ENCODE peak calls at places on chromosomes 13 and 19, in nine cellular contexts. One of them, this sample, is unnamed.

GRCh38 chr13:24540236-24541126 is 27.9 kb upstream of the PARP4 start:
- DNase-seq in lower lobe of right lung: peak; percentile 51
- DNase-seq in left ventricle myocardium inferior: no peak
- DNase-seq in ovary: no peak
- DNase-seq in tibial nerve: no peak
- DNase-seq in testis: peak; percentile 79
- DNase-seq in OCI-LY7: no peak
- DNase-seq in tibial artery: no peak
- DNase-seq in colonic mucosa: peak; percentile 22
- DNase-seq in this sample: no peak

GRCh38 chr19:36837902-36838783 is at the start of gene ZNF790:
- DNase-seq in left ventricle myocardium inferior: peak; percentile 90
- DNase-seq in tibial nerve: peak; percentile 60
- DNase-seq in OCI-LY7: no peak
- DNase-seq in ovary: peak; percentile 84
- DNase-seq in colonic mucosa: peak; percentile 91
- DNase-seq in tibial artery: peak; percentile 89
- DNase-seq in lower lobe of right lung: peak; percentile 92
- DNase-seq in testis: peak; percentile 96
- DNase-seq in this sample: peak; percentile 91

GRCh38 chr13:30738526-30738925 is 3.2 kb downstream of the ALOX5AP start:
- DNase-seq in OCI-LY7: peak; percentile 40
- DNase-seq in lower lobe of right lung: no peak
- DNase-seq in tibial artery: no peak
- DNase-seq in colonic mucosa: no peak
- DNase-seq in testis: no peak
- DNase-seq in ovary: no peak
- DNase-seq in tibial nerve: no peak
- DNase-seq in left ventricle myocardium inferior: no peak
- DNase-seq in this sample: no peak

GRCh38 chr19:37594982-37595382 is 306 bp downstream of the ZNF540 start:
- DNase-seq in ovary: peak; percentile 76
- DNase-seq in OCI-LY7: no peak
- DNase-seq in testis: peak; percentile 74
- DNase-seq in lower lobe of right lung: peak; percentile 83
- DNase-seq in left ventricle myocardium inferior: peak; percentile 66
- DNase-seq in colonic mucosa: peak; percentile 68
- DNase-seq in tibial nerve: peak; percentile 47
- DNase-seq in tibial artery: peak; percentile 58
- DNase-seq in this sample: peak; percentile 78

GRCh38 chr13:95624020-95624419 is 20.5 kb downstream of the DZIP1 start:
- DNase-seq in testis: no peak
- DNase-seq in OCI-LY7: peak; percentile 38
- DNase-seq in lower lobe of right lung: no peak
- DNase-seq in left ventricle myocardium inferior: no peak
- DNase-seq in tibial nerve: no peak
- DNase-seq in ovary: peak; percentile 38
- DNase-seq in colonic mucosa: peak; percentile 29
- DNase-seq in tibial artery: no peak
- DNase-seq in this sample: peak; percentile 27

GRCh38 chr13:38008636-38009035 is 139.1 kb upstream of the TRPC4 start:
- DNase-seq in left ventricle myocardium inferior: no peak
- DNase-seq in lower lobe of right lung: no peak
- DNase-seq in OCI-LY7: no peak
- DNase-seq in testis: no peak
- DNase-seq in tibial artery: no peak
- DNase-seq in ovary: no peak
- DNase-seq in tibial nerve: no peak
- DNase-seq in colonic mucosa: peak; percentile 37
- DNase-seq in this sample: no peak

GRCh38 chr13:91946498-91947070 is 548.2 kb downstream of the GPC5 start:
- DNase-seq in colonic mucosa: no peak
- DNase-seq in tibial nerve: no peak
- DNase-seq in left ventricle myocardium inferior: no peak
- DNase-seq in OCI-LY7: peak; percentile 64
- DNase-seq in tibial artery: no peak
- DNase-seq in ovary: no peak
- DNase-seq in lower lobe of right lung: no peak
- DNase-seq in testis: peak; percentile 16
- DNase-seq in this sample: no peak

GRCh38 chr19:33388817-33389573 is 15.5 kb downstream of the CEBPG start:
- DNase-seq in tibial nerve: no peak
- DNase-seq in left ventricle myocardium inferior: peak; percentile 58
- DNase-seq in tibial artery: no peak
- DNase-seq in colonic mucosa: no peak
- DNase-seq in OCI-LY7: no peak
- DNase-seq in ovary: peak; percentile 22
- DNase-seq in testis: no peak
- DNase-seq in lower lobe of right lung: no peak
- DNase-seq in this sample: no peak

DNA sequence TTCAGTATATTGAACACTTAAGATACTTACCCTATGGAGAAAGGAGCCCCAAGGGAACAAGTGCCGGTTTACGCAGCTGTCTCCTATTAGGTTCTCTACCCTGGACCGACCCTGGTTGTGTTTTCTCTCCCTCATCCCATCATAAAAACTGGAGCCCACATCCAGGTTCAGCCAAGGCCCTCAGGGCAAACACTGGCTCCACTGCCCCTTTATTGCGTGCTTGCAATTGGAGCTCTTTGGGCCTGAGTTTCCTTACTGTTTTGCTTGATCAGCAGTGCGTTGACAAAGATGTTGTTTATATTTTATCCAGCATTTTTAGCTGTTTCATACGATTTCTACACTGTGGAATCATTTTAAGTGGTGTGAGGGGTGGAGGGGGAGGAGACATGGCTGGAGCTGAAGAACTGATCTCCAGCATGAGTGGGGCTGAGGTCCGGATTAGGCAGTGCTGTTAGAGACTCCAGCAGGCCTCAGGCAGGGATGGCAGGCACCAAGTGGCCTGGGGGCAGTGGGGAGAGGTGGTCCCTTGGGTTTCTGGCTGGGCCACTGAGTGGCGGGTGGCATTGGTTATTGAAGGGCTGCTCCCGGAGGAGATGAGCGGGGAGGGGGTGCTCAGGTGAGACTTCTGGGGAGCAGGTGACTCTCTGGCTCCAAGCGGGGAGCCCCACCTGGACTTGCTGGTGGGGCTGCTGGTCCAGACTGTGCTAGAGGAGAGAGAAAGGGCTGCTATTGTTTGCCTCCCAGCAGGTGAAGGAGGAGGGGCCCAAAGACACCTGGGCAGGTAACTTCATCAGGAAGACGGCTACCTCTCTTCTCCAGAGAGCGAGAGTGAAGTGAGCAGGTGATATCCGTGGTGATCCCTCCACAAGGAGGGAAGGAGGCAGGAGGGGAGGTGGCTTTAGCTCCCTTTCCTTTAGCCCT is 62.3 kb upstream of the RNF113B start:
- DNase-seq in testis: no peak
- DNase-seq in tibial artery: no peak
- DNase-seq in OCI-LY7: no peak
- DNase-seq in left ventricle myocardium inferior: no peak
- DNase-seq in colonic mucosa: no peak
- DNase-seq in tibial nerve: no peak
- DNase-seq in lower lobe of right lung: no peak
- DNase-seq in ovary: no peak
- DNase-seq in this sample: no peak
- H3K4me1 ChIP-seq in testis: no peaks in the 10 kb centered on the region
- H3K4me1 ChIP-seq in tibial artery: no peaks in the 10 kb centered on the region
- H3K4me1 ChIP-seq in OCI-LY7: no peaks in the 10 kb centered on the region
- H3K4me1 ChIP-seq in left ventricle myocardium inferior: no peaks in the 10 kb centered on the region
- H3K4me1 ChIP-seq in colonic mucosa: no peaks in the 10 kb centered on the region
- H3K4me1 ChIP-seq in tibial nerve: no peaks in the 10 kb centered on the region
- H3K4me1 ChIP-seq in lower lobe of right lung: no peaks in the 10 kb centered on the region
- H3K4me1 ChIP-seq in ovary: no peaks in the 10 kb centered on the region
- H3K4me1 ChIP-seq in this sample: no peaks in the 10 kb centered on the region

GRCh38 chr13:21850013-21851006 is 179.4 kb downstream of the FGF9 start:
- DNase-seq in lower lobe of right lung: no peak
- DNase-seq in colonic mucosa: no peak
- DNase-seq in OCI-LY7: no peak
- DNase-seq in tibial artery: no peak
- DNase-seq in testis: no peak
- DNase-seq in tibial nerve: no peak
- DNase-seq in ovary: no peak
- DNase-seq in left ventricle myocardium inferior: no peak
- DNase-seq in this sample: no peak

GRCh38 chr13:21852043-21852442 is 181.2 kb downstream of the FGF9 start:
- DNase-seq in lower lobe of right lung: no peak
- DNase-seq in colonic mucosa: no peak
- DNase-seq in tibial artery: no peak
- DNase-seq in left ventricle myocardium inferior: no peak
- DNase-seq in OCI-LY7: no peak
- DNase-seq in tibial nerve: no peak
- DNase-seq in testis: no peak
- DNase-seq in ovary: no peak
- DNase-seq in this sample: no peak

GRCh38 chr13:21846605-21847004 is 175.7 kb downstream of the FGF9 start:
- DNase-seq in colonic mucosa: no peak
- DNase-seq in tibial nerve: no peak
- DNase-seq in left ventricle myocardium inferior: no peak
- DNase-seq in lower lobe of right lung: no peak
- DNase-seq in ovary: no peak
- DNase-seq in tibial artery: no peak
- DNase-seq in OCI-LY7: no peak
- DNase-seq in testis: no peak
- DNase-seq in this sample: no peak

GRCh38 chr13:21853779-21854178 is 182.9 kb downstream of the FGF9 start:
- DNase-seq in tibial nerve: no peak
- DNase-seq in left ventricle myocardium inferior: no peak
- DNase-seq in testis: no peak
- DNase-seq in lower lobe of right lung: no peak
- DNase-seq in tibial artery: no peak
- DNase-seq in OCI-LY7: no peak
- DNase-seq in colonic mucosa: no peak
- DNase-seq in ovary: no peak
- DNase-seq in this sample: no peak

DNA sequence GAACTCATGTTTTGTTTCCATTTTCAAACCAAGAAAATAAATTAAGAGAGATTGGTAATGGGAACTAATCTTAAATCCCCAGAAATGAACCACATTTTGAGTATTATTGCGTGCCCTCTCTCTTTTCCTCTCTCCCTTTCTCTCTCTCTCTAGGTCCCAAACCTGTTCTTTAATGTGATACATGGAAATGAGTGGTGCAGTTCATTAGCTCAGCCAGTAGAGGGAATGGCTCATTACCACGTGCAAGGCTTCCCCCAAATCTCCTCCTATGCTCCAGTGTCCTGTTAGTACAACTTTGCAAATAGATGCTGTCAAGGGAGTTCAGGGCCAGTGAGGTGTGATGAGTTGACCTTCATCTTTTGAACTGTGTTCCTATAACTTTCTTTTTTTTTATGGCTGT is 178.4 kb downstream of the FGF9 start:
- DNase-seq in lower lobe of right lung: no peak
- DNase-seq in OCI-LY7: peak; percentile 39
- DNase-seq in testis: peak; percentile 46
- DNase-seq in tibial artery: no peak
- DNase-seq in left ventricle myocardium inferior: no peak
- DNase-seq in tibial nerve: no peak
- DNase-seq in colonic mucosa: no peak
- DNase-seq in ovary: no peak
- DNase-seq in this sample: peak; percentile 19
- TF ChIP-seq CTCF in lower lobe of right lung: peak; percentile 54
- TF ChIP-seq CTCF in OCI-LY7: peak; percentile 71
- TF ChIP-seq CTCF in testis: peak; percentile 18
- TF ChIP-seq CTCF in tibial artery: peak; percentile 44
- TF ChIP-seq CTCF in left ventricle myocardium inferior: peak; percentile 68
- TF ChIP-seq CTCF in tibial nerve: peak; percentile 36
- TF ChIP-seq CTCF in colonic mucosa: peak; percentile 59
- TF ChIP-seq CTCF in ovary: no peak
- TF ChIP-seq CTCF in this sample: peak; percentile 67

GRCh38 chr19:40809358-40810086 is 10.5 kb downstream of the EGLN2 start:
- DNase-seq in ovary: no peak
- DNase-seq in tibial nerve: no peak
- DNase-seq in testis: no peak
- DNase-seq in OCI-LY7: no peak
- DNase-seq in tibial artery: no peak
- DNase-seq in lower lobe of right lung: no peak
- DNase-seq in left ventricle myocardium inferior: no peak
- DNase-seq in colonic mucosa: no peak
- DNase-seq in this sample: peak; percentile 46

GRCh38 chr19:40806385-40807146 is 7.6 kb downstream of the EGLN2 start:
- DNase-seq in lower lobe of right lung: peak; percentile 83
- DNase-seq in OCI-LY7: peak; percentile 81
- DNase-seq in ovary: peak; percentile 86
- DNase-seq in colonic mucosa: peak; percentile 71
- DNase-seq in left ventricle myocardium inferior: peak; percentile 77
- DNase-seq in tibial artery: peak; percentile 91
- DNase-seq in testis: peak; percentile 87
- DNase-seq in tibial nerve: peak; percentile 71
- DNase-seq in this sample: peak; percentile 68

GRCh38 chr19:40808497-40808896 is 9.5 kb downstream of the EGLN2 start:
- DNase-seq in ovary: no peak
- DNase-seq in testis: no peak
- DNase-seq in lower lobe of right lung: no peak
- DNase-seq in tibial nerve: no peak
- DNase-seq in tibial artery: no peak
- DNase-seq in left ventricle myocardium inferior: no peak
- DNase-seq in OCI-LY7: no peak
- DNase-seq in colonic mucosa: no peak
- DNase-seq in this sample: no peak

GRCh38 chr19:40807147-40808020 is 8.4 kb downstream of the EGLN2 start:
- DNase-seq in tibial nerve: no peak
- DNase-seq in lower lobe of right lung: no peak
- DNase-seq in OCI-LY7: peak; percentile 48
- DNase-seq in left ventricle myocardium inferior: no peak
- DNase-seq in tibial artery: no peak
- DNase-seq in colonic mucosa: peak; percentile 41
- DNase-seq in ovary: no peak
- DNase-seq in testis: no peak
- DNase-seq in this sample: no peak

DNA sequence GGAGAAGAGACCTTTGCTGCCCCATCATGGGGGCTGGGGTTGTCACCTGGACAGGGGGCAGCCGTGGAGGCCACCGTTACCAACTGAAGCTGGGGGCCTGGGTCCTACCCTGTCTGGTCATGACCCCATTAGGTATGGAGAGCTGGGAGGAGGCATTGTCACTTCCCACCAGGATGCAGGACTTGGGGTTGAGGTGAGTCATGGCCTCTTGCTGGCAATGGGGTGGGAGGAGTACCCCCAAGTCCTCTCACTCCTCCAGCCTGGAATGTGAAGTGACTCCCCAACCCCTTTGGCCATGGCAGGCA is 9.0 kb downstream of the EGLN2 start:
- DNase-seq in tibial nerve: no peak
- DNase-seq in OCI-LY7: no peak
- DNase-seq in ovary: no peak
- DNase-seq in testis: no peak
- DNase-seq in tibial artery: no peak
- DNase-seq in lower lobe of right lung: no peak
- DNase-seq in left ventricle myocardium inferior: no peak
- DNase-seq in colonic mucosa: no peak
- DNase-seq in this sample: no peak
- H3K4me1 ChIP-seq in tibial nerve: peaks cover 92% of the 10 kb centered on the region
- H3K4me1 ChIP-seq in OCI-LY7: peaks cover 54% of the 10 kb centered on the region
- H3K4me1 ChIP-seq in ovary: peaks cover 41% of the 10 kb centered on the region
- H3K4me1 ChIP-seq in testis: peaks cover 51% of the 10 kb centered on the region
- H3K4me1 ChIP-seq in tibial artery: peaks cover 7% of the 10 kb centered on the region
- H3K4me1 ChIP-seq in lower lobe of right lung: peaks cover 93% of the 10 kb centered on the region
- H3K4me1 ChIP-seq in left ventricle myocardium inferior: peaks cover 96% of the 10 kb centered on the region
- H3K4me1 ChIP-seq in colonic mucosa: peaks cover 33% of the 10 kb centered on the region
- H3K4me1 ChIP-seq in this sample: peaks cover 68% of the 10 kb centered on the region

DNA sequence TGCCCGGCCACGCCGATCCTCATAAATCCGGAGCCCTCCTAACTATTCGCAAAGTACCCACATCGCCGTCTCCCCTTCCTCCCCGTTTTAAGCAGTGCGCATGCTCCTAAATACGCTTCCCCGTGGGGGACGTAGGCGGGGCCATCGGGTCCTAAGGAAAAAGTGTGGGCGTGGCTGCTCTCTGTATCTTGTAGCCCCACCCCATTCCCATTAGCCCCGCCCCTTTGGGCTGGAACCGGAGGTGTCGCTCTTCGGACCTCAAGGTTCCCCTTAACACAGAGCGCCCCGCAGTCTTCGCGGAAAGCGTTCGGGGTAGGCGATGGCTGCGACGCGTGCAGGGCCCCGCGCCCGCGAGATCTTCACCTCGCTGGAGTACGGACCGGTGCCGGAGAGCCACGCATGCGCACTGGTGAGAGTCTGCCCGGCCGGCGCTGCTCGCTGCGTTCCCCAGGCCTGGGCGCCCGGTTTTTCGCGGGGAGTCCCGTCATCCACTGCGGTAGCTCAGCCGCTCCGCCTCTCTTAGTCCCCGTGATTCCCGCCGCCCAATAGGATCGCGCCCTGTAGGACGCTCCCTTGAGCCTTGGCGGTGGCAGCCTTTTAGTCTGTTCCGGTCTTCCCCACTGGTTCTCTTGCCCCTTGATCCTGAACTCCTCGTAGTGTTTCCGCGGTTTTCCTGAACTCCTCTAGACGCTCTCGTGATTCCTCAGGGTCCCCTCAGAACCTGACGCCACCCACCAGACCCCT is at the start of gene ALDH16A1:
- DNase-seq in tibial artery: peak; percentile 98
- DNase-seq in left ventricle myocardium inferior: peak; percentile 98
- DNase-seq in testis: peak; percentile 99
- DNase-seq in tibial nerve: peak; percentile 95
- DNase-seq in ovary: peak; percentile 98
- DNase-seq in lower lobe of right lung: peak; percentile 99
- DNase-seq in OCI-LY7: peak; percentile 98
- DNase-seq in colonic mucosa: peak; percentile 100
- DNase-seq in this sample: peak; percentile 99
- TF ChIP-seq CTCF in tibial artery: no peak
- TF ChIP-seq CTCF in left ventricle myocardium inferior: no peak
- TF ChIP-seq CTCF in testis: no peak
- TF ChIP-seq CTCF in tibial nerve: no peak
- TF ChIP-seq CTCF in ovary: no peak
- TF ChIP-seq CTCF in lower lobe of right lung: no peak
- TF ChIP-seq CTCF in OCI-LY7: no peak
- TF ChIP-seq CTCF in colonic mucosa: no peak
- TF ChIP-seq CTCF in this sample: peak; percentile 5

This sample was measured in adrenal gland.